ENCODE peak calls at places on chromosomes 11 and 22, in six cellular contexts. B is HCT116, Y is heart left ventricle, R is brain microvascular endothelial cell, W is stomach, C is pancreas. O is an unnamed sample.

GRCh38 chr22:44249376-44250147 is 63.2 kb downstream of the SHISAL1 start:
- DNase-seq in B (no peak), Y (no peak), R (no peak), W (peak), C (no peak), O (no peak)

GRCh38 chr11:13286247-13286821 is 8.7 kb downstream of the BMAL1 start:
- DNase-seq in B (no peak), Y (no peak), R (no peak), W (no peak), C (no peak), O (no peak)

GRCh38 chr22:42473484-42474193 is 41.4 kb upstream of the NFAM1 start:
- DNase-seq in B (peak), Y (no peak), R (peak), W (no peak), C (no peak), O (no peak)

GRCh38 chr11:103544874-103545273 is 435.6 kb downstream of the DYNC2H1 start:
- DNase-seq in B (no peak), Y (no peak), R (no peak), W (no peak), C (peak), O (no peak)

GRCh38 chr11:7028141-7028540 is 7.9 kb downstream of the NLRP14 start:
- DNase-seq in B (no peak), Y (no peak), R (no peak), W (no peak), C (no peak), O (no peak)

GRCh38 chr22:31561238-31561887 is 65.0 kb downstream of the SFI1 start:
- DNase-seq in B (peak), Y (peak), R (peak), W (peak), C (peak), O (peak)

GRCh38 chr11:104219081-104219480 is 55.1 kb upstream of the PDGFD start:
- DNase-seq in B (no peak), Y (peak), R (no peak), W (no peak), C (no peak), O (no peak)

GRCh38 chr11:68598816-68599653 is 85.3 kb upstream of the GAL start:
- DNase-seq in B (no peak), Y (no peak), R (peak), W (no peak), C (no peak), O (no peak)

GRCh38 chr22:46357711-46358505 is 22.4 kb downstream of the TRMU start:
- DNase-seq in B (no peak), Y (peak), R (no peak), W (no peak), C (peak), O (no peak)

GRCh38 chr22:44025171-44026065 is 1.3 kb downstream of the PARVB start:
- DNase-seq in B (no peak), Y (peak), R (no peak), W (peak), C (no peak), O (no peak)

GRCh38 chr11:1453611-1454386 is 32.8 kb downstream of the MOB2 start:
- DNase-seq in B (no peak), Y (peak), R (no peak), W (peak), C (peak), O (peak)

GRCh38 chr11:46489668-46490560 is 98.3 kb upstream of the CHRM4 start:
- DNase-seq in B (peak), Y (no peak), R (peak), W (no peak), C (no peak), O (no peak)

GRCh38 chr22:20438678-20439492 is 1.3 kb upstream of the SCARF2 start:
- DNase-seq in B (no peak), Y (no peak), R (no peak), W (no peak), C (no peak), O (no peak)
- TF ChIP-seq CTCF in B (peak), Y (peak), R (peak), W (no peak), C (no peak), O (no peak)

GRCh38 chr11:119319702-119320592 is 3.0 kb upstream of the MCAM start:
- DNase-seq in B (no peak), Y (peak), R (no peak), W (no peak), C (no peak), O (no peak)
- H3K4me3 ChIP-seq in B (no peak), Y (peak), R (no peak), W (peak), C (no peak), O (no peak)

GRCh38 chr11:62726156-62727006 is 876 bp downstream of the HNRNPUL2 start:
- DNase-seq in B (no peak), Y (peak), R (no peak), W (no peak), C (peak), O (no peak)

GRCh38 chr11:62725686-62726085 is 1.6 kb downstream of the HNRNPUL2 start:
- DNase-seq in B (no peak), Y (no peak), R (no peak), W (no peak), C (no peak), O (no peak)

GRCh38 chr11:62719302-62719978 is 7.8 kb downstream of the HNRNPUL2 start:
- DNase-seq in B (no peak), Y (no peak), R (no peak), W (no peak), C (no peak), O (no peak)

GRCh38 chr11:62724171-62724570 is 3.1 kb downstream of the HNRNPUL2 start:
- DNase-seq in B (no peak), Y (no peak), R (no peak), W (no peak), C (no peak), O (no peak)

GRCh38 chr11:62721994-62722393 is 5.3 kb downstream of the HNRNPUL2 start:
- DNase-seq in B (no peak), Y (no peak), R (peak), W (no peak), C (no peak), O (no peak)
- TF ChIP-seq CTCF in B (no peak), Y (no peak), R (peak), W (no peak), C (no peak), O (peak)

GRCh38 chr11:395866-396265 is 1.9 kb downstream of the PKP3 start:
- DNase-seq in B (no peak), Y (no peak), R (no peak), W (no peak), C (no peak), O (no peak)

GRCh38 chr11:392102-392777 is 1.8 kb upstream of the PKP3 start:
- DNase-seq in B (no peak), Y (no peak), R (no peak), W (no peak), C (no peak), O (no peak)

GRCh38 chr11:394858-395655 is 1.0 kb downstream of the PKP3 start:
- DNase-seq in B (no peak), Y (no peak), R (no peak), W (no peak), C (no peak), O (no peak)

GRCh38 chr11:393219-394033 is 583 bp upstream of the PKP3 start:
- DNase-seq in B (peak), Y (no peak), R (peak), W (peak), C (no peak), O (no peak)

DNA sequence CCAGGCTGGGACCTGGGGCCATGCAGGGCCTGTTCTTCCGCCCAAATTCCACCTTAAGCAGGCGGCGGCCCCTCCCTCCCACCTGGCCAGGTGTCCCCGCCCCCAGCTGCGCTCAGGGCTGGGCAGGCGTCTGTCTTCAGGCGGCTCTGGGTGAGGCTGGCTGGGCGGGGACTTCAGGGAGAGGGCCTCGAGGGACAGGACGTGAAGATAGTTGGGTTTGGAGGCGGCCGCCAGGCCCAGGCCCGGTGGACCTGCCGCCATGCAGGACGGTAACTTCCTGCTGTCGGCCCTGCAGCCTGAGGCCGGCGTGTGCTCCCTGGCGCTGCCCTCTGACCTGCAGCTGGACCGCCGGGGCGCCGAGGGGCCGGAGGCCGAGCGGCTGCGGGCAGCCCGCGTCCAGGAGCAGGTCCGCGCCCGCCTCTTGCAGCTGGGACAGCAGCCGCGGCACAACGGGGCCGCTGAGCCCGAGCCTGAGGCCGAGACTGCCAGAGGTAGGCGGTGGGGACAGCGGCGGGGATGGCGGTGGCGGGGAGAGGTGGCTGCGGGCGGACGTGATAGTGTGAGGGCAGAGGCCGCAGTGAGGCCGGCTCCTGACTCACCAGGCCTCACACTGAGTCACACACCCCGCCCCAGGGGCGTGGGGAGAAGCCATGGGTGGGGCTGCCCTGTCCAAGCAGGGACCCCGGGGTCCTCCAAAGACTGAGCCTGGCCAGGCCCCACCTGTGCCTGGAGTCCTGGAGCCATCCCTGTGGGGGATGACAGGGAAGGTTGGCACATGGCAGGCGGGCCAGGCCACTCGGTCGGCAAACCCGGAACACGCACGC is at the start of gene PKP3:
- DNase-seq in B (peak), Y (no peak), R (peak), W (peak), C (peak), O (peak)
- H3K4me3 ChIP-seq in B (peak), Y (no peak), R (no peak), W (peak), C (peak), O (peak)

GRCh38 chr11:44466531-44467179 is 98.8 kb upstream of the CD82 start:
- DNase-seq in B (no peak), Y (no peak), R (no peak), W (no peak), C (no peak), O (no peak)

GRCh38 chr11:44467931-44468330 is 97.5 kb upstream of the CD82 start:
- DNase-seq in B (no peak), Y (no peak), R (no peak), W (no peak), C (no peak), O (no peak)

GRCh38 chr11:44463751-44464150 is 101.7 kb upstream of the CD82 start:
- DNase-seq in B (no peak), Y (no peak), R (no peak), W (no peak), C (no peak), O (no peak)

GRCh38 chr11:44467413-44467812 is 98.0 kb upstream of the CD82 start:
- DNase-seq in B (no peak), Y (no peak), R (no peak), W (no peak), C (no peak), O (no peak)

GRCh38 chr11:44464741-44465140 is 100.7 kb upstream of the CD82 start:
- DNase-seq in B (peak), Y (no peak), R (no peak), W (no peak), C (no peak), O (no peak)
- TF ChIP-seq CTCF in B (peak), Y (no peak), R (no peak), W (no peak), C (no peak), O (no peak)

O was measured in LNCaP clone FGC.